ENCODE peak calls at places on chromosomes 13 and 19, in seven cellular contexts. G is uterus, C is Peyer's patch, V is suprapubic skin, K is HCT116, H is gastrocnemius medialis, E is tibial nerve. W is an unnamed sample.

GRCh38 chr13:42544246-42544915 is 29.6 kb upstream of the TNFSF11 start:
- DNase-seq in G (no peak), C (no peak), V (no peak), K (no peak), H (no peak), E (no peak), W (no peak)

GRCh38 chr13:111284579-111284978 is 35.9 kb upstream of the TEX29 start:
- DNase-seq in G (no peak), C (no peak), V (no peak), K (no peak), H (no peak), E (no peak), W (no peak)

GRCh38 chr13:111533900-111534645 is 213.6 kb downstream of the TEX29 start:
- DNase-seq in G (no peak), C (no peak), V (no peak), K (no peak), H (no peak), E (no peak), W (no peak)

GRCh38 chr19:4028334-4029246 is 21.1 kb downstream of the PIAS4 start:
- DNase-seq in G (no peak), C (no peak), V (no peak), K (no peak), H (no peak), E (no peak), W (no peak)

GRCh38 chr19:7953060-7953459 is 9.6 kb upstream of the TIMM44 start:
- DNase-seq in G (no peak), C (no peak), V (no peak), K (no peak), H (no peak), E (no peak), W (no peak)

GRCh38 chr13:64912141-64912540 is 2318.0 kb downstream of the PCDH9 start:
- DNase-seq in G (no peak), C (no peak), V (no peak), K (no peak), H (no peak), E (no peak), W (no peak)

GRCh38 chr13:58858870-58859371 is 1227.4 kb downstream of the PCDH17 start:
- DNase-seq in G (no peak), C (no peak), V (no peak), K (no peak), H (no peak), E (no peak), W (no peak)

GRCh38 chr19:32230441-32230840 is 115.0 kb upstream of the ZNF507 start:
- DNase-seq in G (no peak), C (no peak), V (no peak), K (no peak), H (no peak), E (no peak), W (no peak)

GRCh38 chr19:51271015-51271600 is 20.2 kb downstream of the SIGLECL1 start:
- DNase-seq in G (no peak), C (no peak), V (no peak), K (no peak), H (no peak), E (no peak), W (no peak)

GRCh38 chr19:5951338-5951861 is 26.5 kb downstream of the RANBP3 start:
- DNase-seq in G (no peak), C (no peak), V (no peak), K (no peak), H (no peak), E (no peak), W (peak; percentile 85)

GRCh38 chr13:75196112-75196855 is 285.7 kb downstream of the TBC1D4 start:
- DNase-seq in G (no peak), C (no peak), V (no peak), K (no peak), H (no peak), E (no peak), W (no peak)

DNA sequence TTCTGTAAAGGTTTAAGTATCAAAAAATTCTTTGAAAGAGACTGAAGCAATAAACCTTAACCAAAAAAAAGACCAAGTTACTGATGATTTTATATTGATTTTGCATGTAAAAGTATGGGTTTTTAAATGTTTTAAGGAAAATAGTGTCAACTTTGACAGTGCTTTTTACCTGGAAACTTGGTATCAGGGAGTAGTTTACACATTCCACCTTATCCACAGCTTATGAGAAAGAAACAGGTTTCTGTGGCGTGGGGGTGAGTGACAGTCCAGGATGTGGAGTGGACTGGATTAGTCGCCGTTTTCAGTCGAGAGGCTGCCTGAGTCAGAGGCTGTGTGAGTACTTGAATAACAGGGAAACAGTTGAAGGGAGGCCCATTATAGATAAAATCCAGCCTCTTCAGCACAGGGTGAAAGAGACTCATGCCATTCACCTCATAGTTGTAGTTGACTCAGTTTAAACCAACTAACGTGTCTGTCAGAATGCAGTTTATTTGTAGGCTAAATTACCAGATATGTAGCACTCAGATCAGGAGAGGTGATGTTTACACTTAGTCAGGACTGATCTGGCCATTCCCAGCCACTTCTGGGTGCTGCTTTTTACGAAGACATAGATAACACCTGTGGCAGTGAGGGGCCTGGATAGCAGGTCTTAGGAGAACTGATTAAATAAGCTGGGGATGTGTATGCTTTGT is 595 bp upstream of the GPR183 start:
- DNase-seq in G (no peak), C (peak; percentile 74), V (no peak), K (no peak), H (no peak), E (no peak), W (no peak)
- H3K4me1 ChIP-seq in G (no peaks in the 10 kb centered on the region), C (peaks cover 9% of the 10 kb centered on the region), V (peaks cover 20% of the 10 kb centered on the region), K (peaks cover 44% of the 10 kb centered on the region), H (peaks cover 11% of the 10 kb centered on the region), E (peaks cover 28% of the 10 kb centered on the region), W (peaks cover 56% of the 10 kb centered on the region)

DNA sequence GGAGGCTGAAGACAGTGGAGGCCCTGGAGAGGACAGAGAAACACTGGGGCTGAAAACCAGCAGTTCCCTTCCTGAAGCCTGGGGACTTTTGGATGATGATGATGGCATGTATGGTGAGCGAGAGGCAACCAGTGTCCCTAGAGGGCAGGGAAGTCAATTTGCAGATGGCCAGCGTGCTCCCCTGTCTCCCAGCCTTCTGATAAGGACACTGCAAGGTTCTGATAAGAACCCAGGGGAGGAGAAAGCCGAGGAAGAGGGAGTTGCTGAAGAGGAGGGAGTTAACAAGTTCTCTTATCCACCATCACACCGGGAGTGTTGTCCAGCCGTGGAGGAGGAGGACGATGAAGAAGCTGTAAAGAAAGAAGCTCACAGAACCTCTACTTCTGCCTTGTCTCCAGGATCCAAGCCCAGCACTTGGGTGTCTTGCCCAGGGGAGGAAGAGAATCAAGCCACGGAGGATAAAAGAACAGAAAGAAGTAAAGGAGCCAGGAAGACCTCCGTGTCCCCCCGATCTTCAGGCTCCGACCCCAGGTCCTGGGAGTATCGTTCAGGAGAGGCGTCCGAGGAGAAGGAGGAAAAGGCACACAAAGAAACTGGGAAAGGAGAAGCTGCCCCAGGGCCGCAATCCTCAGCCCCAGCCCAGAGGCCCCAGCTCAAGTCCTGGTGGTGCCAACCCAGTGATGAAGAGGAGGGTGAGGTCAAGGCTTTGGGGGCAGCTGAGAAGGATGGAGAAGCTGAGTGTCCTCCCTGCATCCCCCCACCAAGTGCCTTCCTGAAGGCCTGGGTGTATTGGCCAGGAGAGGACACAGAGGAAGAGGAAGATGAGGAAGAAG is 1.5 kb downstream of the PPP1R15A start:
- DNase-seq in G (peak; percentile 22), C (no peak), V (no peak), K (no peak), H (no peak), E (peak; percentile 22), W (no peak)
- TF ChIP-seq POLR2A in G (no peak), C (no peak), V (no peak), K (no peak), H (no peak), E (no peak), W (no peak)

GRCh38 chr19:46408611-46409039 is 4.7 kb downstream of the CCDC8 start:
- DNase-seq in G (peak; percentile 83), C (peak; percentile 64), V (no peak), K (no peak), H (peak; percentile 38), E (peak; percentile 25), W (no peak)

GRCh38 chr19:46402725-46403124 is 10.6 kb downstream of the CCDC8 start:
- DNase-seq in G (no peak), C (no peak), V (no peak), K (no peak), H (no peak), E (no peak), W (peak; percentile 46)

GRCh38 chr19:46404884-46405658 is 8.3 kb downstream of the CCDC8 start:
- DNase-seq in G (no peak), C (no peak), V (no peak), K (no peak), H (no peak), E (no peak), W (peak; percentile 45)

GRCh38 chr19:46407891-46408426 is 5.4 kb downstream of the CCDC8 start:
- DNase-seq in G (no peak), C (no peak), V (no peak), K (no peak), H (no peak), E (no peak), W (no peak)

DNA sequence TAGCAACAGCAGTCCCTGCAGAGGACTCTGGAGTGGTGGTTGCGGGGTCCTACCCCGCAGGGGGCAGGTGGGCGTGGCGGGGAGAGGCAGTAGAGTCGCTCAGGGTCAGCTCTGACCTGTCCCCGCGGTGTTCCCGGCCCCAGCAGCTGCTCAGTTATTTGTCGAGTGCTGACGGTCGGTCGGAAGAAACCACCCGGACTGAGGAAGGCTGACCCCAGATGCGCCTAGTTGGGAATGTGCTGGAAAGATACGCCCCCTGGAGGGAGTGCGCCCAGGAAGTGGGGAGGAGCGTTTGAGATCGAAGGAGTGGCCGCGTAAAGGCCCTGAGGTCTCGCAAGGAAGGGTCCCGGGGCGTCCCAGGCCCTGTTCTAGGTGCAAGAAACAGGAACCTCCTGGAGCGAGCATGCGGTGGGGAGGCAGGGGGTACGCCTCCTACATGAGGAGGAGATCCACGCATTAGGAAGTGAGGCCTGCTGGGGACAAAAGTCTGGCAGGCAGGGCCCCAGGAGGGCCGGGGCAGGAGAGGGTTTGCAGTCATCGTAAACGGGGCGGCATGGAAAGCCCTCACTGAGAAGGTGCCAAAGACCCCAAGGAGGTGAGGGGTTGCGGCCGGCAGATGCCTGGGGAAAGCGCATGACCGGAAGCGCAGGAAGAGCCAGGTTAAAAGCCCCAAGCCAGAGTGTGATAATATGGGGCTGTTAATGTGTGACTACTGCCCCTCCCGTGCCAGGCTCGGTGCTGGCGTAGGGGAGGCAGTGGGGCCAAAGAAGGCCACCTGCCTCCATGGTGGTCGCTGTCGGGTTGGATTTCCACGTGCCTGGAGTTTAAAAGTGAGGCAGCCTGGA is 9.1 kb downstream of the CCDC8 start:
- DNase-seq in G (peak; percentile 59), C (peak; percentile 58), V (no peak), K (no peak), H (no peak), E (peak; percentile 47), W (peak; percentile 61)
- TF ChIP-seq CTCF in G (no peak), C (no peak), V (no peak), K (no peak), H (no peak), E (no peak), W (no peak)

DNA sequence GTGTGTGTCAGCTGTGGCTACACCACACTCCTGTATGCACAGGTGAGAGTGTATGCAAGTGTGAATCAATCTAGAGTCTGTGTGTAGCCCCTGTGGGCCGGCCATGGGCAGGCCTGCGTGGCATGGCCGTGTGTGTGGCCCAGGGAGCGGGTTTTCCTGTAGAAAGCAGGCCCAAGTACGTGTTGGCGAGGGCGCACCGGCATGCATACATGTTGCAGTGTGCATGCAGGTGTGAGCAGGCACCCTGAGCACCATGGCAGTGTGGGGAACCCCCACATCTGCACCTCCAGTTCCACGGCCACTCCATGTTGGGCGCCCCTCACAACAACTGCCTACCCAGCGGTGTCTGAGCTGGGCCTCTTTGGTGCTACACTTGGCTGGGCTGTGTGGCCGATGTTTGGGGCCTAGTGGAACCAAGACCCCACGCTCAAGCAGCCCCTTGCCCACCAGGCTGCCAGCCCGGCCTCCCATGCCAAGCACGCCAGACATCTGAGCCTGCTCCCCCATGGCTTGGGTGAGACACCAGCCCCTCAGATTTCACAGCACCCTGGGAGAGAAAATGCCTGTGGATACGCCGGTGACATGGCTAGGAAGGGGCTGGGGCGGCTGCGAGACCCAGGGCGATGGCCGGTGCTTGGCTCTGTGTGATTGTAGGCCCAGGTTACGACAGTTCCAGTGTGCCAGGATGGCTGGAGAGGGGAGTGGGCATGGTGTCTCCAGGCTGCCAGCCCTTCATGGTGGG is 2.1 kb downstream of the NFIX start:
- DNase-seq in G (no peak), C (no peak), V (no peak), K (no peak), H (no peak), E (peak; percentile 7), W (peak; percentile 70)
- H3K4me1 ChIP-seq in G (peaks cover 6% of the 10 kb centered on the region), C (peaks cover 17% of the 10 kb centered on the region), V (peaks cover 71% of the 10 kb centered on the region), K (peaks cover 5% of the 10 kb centered on the region), H (peaks cover 48% of the 10 kb centered on the region), E (peaks cover 59% of the 10 kb centered on the region), W (peaks cover 33% of the 10 kb centered on the region)

W was measured in spleen.